ENCODE peak calls at places on chromosomes 6 and 20, in seven cellular contexts. Z is HCT116, O is HL-60, B is A549, S is HepG2, Q is GM12878, W is GM23338. C is an unnamed sample.

GRCh38 chr6:10531513-10531912 is 10.4 kb downstream of the GCNT2 start:
- DNase-seq in S (no peak), B (no peak), Q (no peak), Z (no peak), O (no peak), W (no peak), C (no peak)

GRCh38 chr20:38129248-38129865 is 35.7 kb downstream of the TGM2 start:
- DNase-seq in O (no peak), S (no peak), Q (no peak), W (no peak), Z (no peak), B (no peak), C (no peak)

GRCh38 chr6:96116674-96117073 is 100.9 kb downstream of the FUT9 start:
- DNase-seq in Z (no peak), W (peak), Q (no peak), S (no peak), B (no peak), O (no peak), C (no peak)

GRCh38 chr6:160424256-160424655 is 76.1 kb downstream of the SLC22A3 start:
- DNase-seq in Z (peak), Q (no peak), W (no peak), B (no peak), O (no peak), S (no peak), C (no peak)

GRCh38 chr6:113411006-113411405 is 446.1 kb upstream of the MARCKS start:
- DNase-seq in O (peak), W (no peak), B (no peak), S (peak), Q (no peak), Z (no peak), C (no peak)

GRCh38 chr20:43749734-43750294 is 23.0 kb upstream of the GTSF1L start:
- DNase-seq in Q (peak), W (peak), O (peak), Z (peak), S (peak), B (peak), C (peak)

GRCh38 chr20:38125157-38126056 is 39.7 kb downstream of the TGM2 start:
- DNase-seq in S (peak), W (no peak), B (no peak), Z (no peak), O (no peak), Q (no peak), C (no peak)

GRCh38 chr6:129510930-129511329 is 199.0 kb downstream of the ARHGAP18 start:
- DNase-seq in Q (no peak), B (no peak), O (no peak), S (no peak), W (no peak), Z (no peak), C (no peak)

GRCh38 chr6:106097368-106098231 is 11.5 kb downstream of the PRDM1 start:
- DNase-seq in W (no peak), Z (no peak), Q (peak), S (no peak), B (no peak), O (peak), C (no peak)

GRCh38 chr6:35496036-35496850 is 636 bp downstream of the TEAD3 start:
- DNase-seq in B (peak), W (peak), Z (no peak), O (no peak), S (peak), Q (no peak), C (no peak)

GRCh38 chr20:12682613-12683012 is 326.2 kb upstream of the SPTLC3 start:
- DNase-seq in Z (no peak), S (no peak), B (no peak), W (no peak), O (no peak), Q (no peak), C (no peak)

GRCh38 chr6:7311920-7312615 is 931 bp downstream of the SSR1 start:
- DNase-seq in W (peak), O (no peak), S (peak), Q (no peak), B (no peak), Z (no peak), C (no peak)

GRCh38 chr6:138001750-138002349 is 105.4 kb downstream of the PERP start:
- DNase-seq in O (peak), Z (peak), Q (no peak), W (peak), S (peak), B (peak), C (peak)

GRCh38 chr6:137749595-137750215 is 117.4 kb upstream of the TNFAIP3 start:
- DNase-seq in W (no peak), Z (no peak), Q (no peak), B (no peak), O (no peak), S (no peak), C (no peak)

GRCh38 chr20:610130-611046 is at the start of gene TCF15:
- DNase-seq in S (no peak), O (no peak), Q (no peak), Z (no peak), W (peak), B (no peak), C (no peak)

GRCh38 chr6:89564752-89565427 is 73.7 kb downstream of the LYRM2 start:
- DNase-seq in S (peak), W (no peak), Q (no peak), Z (no peak), B (no peak), O (no peak), C (no peak)

GRCh38 chr20:25269833-25270170 is 21.9 kb downstream of the PYGB start:
- DNase-seq in W (no peak), B (no peak), O (no peak), Z (no peak), Q (no peak), S (no peak), C (no peak)

GRCh38 chr6:142395768-142396231 is 94.0 kb downstream of the ADGRG6 start:
- DNase-seq in Q (peak), Z (no peak), S (no peak), B (no peak), W (no peak), O (no peak), C (no peak)

GRCh38 chr6:118335325-118335724 is 212.8 kb upstream of the PLN start:
- DNase-seq in O (no peak), Z (no peak), Q (no peak), S (no peak), W (no peak), B (no peak), C (no peak)

GRCh38 chr20:62236674-62236996 is 1.7 kb upstream of the OSBPL2 start:
- DNase-seq in W (peak), Z (no peak), B (no peak), S (peak), Q (no peak), O (no peak), C (no peak)

GRCh38 chr6:72689107-72689954 is 67.5 kb downstream of the KCNQ5 start:
- DNase-seq in O (no peak), B (no peak), Z (no peak), S (no peak), W (no peak), Q (peak), C (no peak)

GRCh38 chr6:147077251-147077650 is 127.0 kb upstream of the STXBP5 start:
- DNase-seq in W (no peak), Z (no peak), O (no peak), S (no peak), B (no peak), Q (no peak), C (no peak)

GRCh38 chr6:82704048-82704447 is 340.4 kb downstream of the TPBG start:
- DNase-seq in O (no peak), B (no peak), W (no peak), S (no peak), Q (no peak), Z (no peak), C (no peak)

GRCh38 chr20:49045440-49046086 is 549 bp upstream of the CSE1L start:
- DNase-seq in O (peak), Z (no peak), B (no peak), W (peak), S (peak), Q (no peak), C (no peak)

GRCh38 chr20:25083773-25084615 is 2.1 kb upstream of the VSX1 start:
- DNase-seq in Q (no peak), W (peak), B (no peak), O (no peak), Z (no peak), S (no peak), C (no peak)

GRCh38 chr20:46423882-46424482 is 17.6 kb upstream of the ELMO2 start:
- DNase-seq in W (no peak), Q (no peak), S (no peak), B (no peak), Z (no peak), O (no peak), C (no peak)

GRCh38 chr20:21315138-21315537 is 12.0 kb downstream of the XRN2 start:
- DNase-seq in S (no peak), O (peak), W (no peak), Q (no peak), B (no peak), Z (no peak), C (no peak)

GRCh38 chr20:51958636-51959542 is 156.6 kb upstream of the SALL4 start:
- DNase-seq in W (no peak), S (no peak), O (no peak), Z (no peak), Q (no peak), B (no peak), C (no peak)
- H3K4me3 ChIP-seq in W (peak), S (no peak), O (no peak), Z (no peak), Q (no peak), B (no peak), C (no peak)

GRCh38 chr6:15308445-15309213 is 62.8 kb downstream of the JARID2 start:
- DNase-seq in W (no peak), Q (no peak), S (no peak), B (no peak), O (peak), Z (no peak), C (no peak)
- TF ChIP-seq REST in W (no peak), Q (no peak), S (no peak), B (no peak), O (no peak), Z (no peak), C (no peak)

DNA sequence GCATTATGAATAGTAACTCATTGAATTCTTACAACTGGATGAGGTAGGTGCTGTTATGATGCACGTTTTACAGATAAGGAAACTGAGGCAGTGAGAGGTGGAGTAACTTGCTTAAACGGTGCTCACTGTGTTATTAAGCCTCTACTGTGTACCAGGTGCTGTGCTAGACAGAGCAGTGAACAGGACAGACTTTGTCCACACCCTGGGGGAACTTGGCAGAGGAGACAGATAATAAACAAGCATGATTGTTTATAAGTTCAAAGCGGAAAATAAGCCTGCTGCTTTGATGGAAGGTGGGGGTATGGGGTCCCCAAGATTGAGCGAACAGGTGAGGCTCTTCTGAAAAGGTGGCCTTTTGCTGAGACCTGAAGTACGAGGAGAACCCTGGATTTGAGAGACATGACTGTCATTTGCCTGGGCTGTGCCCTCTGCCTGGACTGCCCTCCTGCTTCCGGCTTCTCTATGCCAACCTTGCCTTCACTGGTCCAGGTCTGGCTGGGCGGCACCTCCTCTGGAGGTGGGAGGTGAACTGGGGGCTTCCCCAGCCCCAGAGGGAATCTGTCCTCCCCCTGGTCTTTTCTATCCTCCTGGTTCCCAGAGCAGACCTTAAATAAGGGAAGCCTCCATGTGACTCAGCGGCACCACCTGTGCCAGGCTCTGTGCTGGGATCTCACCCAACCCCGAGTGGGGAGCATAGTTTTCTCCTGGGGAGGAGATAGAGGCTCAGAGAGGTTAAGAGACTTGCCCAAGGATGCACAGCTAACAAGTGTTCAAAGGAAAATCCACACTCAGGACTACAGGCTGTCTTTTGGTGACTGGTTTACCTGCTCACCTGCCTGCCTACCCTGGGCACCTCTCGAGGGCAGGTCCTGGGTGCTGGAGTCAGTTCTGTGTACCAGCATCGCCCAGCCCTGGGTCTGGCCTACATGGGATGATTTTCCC is 59.1 kb downstream of the CEBPB start:
- DNase-seq in S (no peak), B (no peak), Z (no peak), O (no peak), W (no peak), Q (no peak), C (no peak)
- H3K27ac ChIP-seq in S (no peak), B (peak), Z (no peak), O (no peak), W (no peak), Q (no peak), C (peak)

GRCh38 chr6:148713896-148714295 is 32.9 kb upstream of the UST start:
- DNase-seq in Q (no peak), S (no peak), Z (no peak), O (no peak), W (no peak), B (no peak), C (no peak)

GRCh38 chr6:148713033-148713738 is 33.6 kb upstream of the UST start:
- DNase-seq in Q (no peak), Z (no peak), O (no peak), S (no peak), B (no peak), W (no peak), C (no peak)

GRCh38 chr6:148716811-148717210 is 30.0 kb upstream of the UST start:
- DNase-seq in Z (no peak), Q (no peak), S (no peak), W (no peak), B (no peak), O (no peak), C (no peak)

GRCh38 chr6:148709577-148709976 is 37.3 kb upstream of the UST start:
- DNase-seq in W (no peak), B (no peak), Z (no peak), S (no peak), O (no peak), Q (no peak), C (no peak)

DNA sequence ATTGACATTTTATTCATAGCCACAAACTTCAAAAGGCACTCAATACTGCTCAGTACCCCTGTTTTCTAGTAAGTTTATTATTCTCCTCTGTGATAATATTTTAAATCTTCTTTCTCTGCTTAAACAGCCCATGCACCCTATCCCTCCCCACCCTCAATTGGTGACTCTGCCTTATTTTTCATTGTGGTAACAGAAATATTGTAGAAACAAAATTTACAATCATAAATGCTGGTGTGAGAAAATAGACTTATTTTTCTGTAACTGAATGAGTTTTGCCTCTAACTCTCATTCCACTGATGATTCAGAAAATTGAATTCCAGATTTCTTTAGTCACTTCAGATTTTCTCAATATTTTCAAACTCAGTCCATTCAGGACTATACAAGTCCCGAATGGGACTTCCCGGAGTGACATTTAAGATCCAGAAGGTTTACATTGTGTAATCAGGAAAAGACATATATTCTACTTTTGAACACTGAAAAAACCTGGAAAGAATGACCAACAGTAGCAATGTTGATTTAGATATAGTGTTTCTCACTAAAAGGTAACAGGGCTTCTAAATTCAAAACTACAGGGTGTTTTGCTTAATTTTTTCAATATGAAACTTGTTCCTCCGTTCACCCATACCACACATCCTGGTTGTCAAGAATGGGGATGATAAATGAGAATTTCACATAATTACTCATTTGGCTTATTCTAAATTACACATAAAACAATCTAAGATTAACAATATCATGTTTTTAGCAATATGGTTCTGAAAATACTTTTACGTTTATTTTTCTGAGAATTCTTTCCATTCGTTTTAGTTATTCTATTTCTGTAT is 34.8 kb upstream of the UST start:
- DNase-seq in Q (no peak), W (no peak), O (no peak), B (no peak), Z (no peak), S (no peak), C (no peak)
- H3K4me3 ChIP-seq in Q (no peak), W (no peak), O (no peak), B (no peak), Z (no peak), S (no peak), C (no peak)

DNA sequence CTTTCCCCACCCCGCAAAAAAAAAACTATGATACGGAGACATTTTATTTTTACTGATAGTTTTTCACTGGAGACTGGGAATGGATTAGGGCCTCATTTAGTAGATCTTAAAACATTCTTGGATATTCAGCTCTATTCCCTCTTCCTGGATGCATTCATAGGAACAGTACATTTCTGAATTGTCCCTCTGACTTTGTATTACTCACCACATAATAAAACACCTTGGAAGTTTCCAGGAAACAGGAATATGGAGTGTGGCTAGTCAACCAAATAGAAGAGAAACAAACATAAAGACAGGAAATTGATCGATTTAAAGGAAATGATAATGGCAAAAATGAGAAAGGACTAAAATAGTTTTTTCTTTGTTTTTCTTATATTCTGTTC is 147.7 kb downstream of the GPX5 start:
- DNase-seq in Z (no peak), B (no peak), O (no peak), S (no peak), Q (no peak), W (no peak), C (no peak)
- TF ChIP-seq REST in Z (no peak), B (no peak), O (no peak), S (no peak), Q (no peak), W (no peak), C (no peak)

C was measured in Panc1.